ENCODE peak calls at places on chromosomes 3 and 15, in six cellular contexts. O, G, N, I, P and J are unnamed samples.

GRCh38 chr3:115885621-115886020 is 262.3 kb downstream of the GAP43 start:
- DNase-seq in G (no peak), P (no peak), N (no peak), I (no peak), O (no peak), J (no peak)

GRCh38 chr15:89206908-89207331 is 14.5 kb downstream of the RLBP1 start:
- DNase-seq in I (peak), G (no peak), O (peak), N (peak), P (peak), J (peak)

GRCh38 chr3:122403489-122403888 is 12.4 kb downstream of the WDR5B start:
- DNase-seq in O (no peak), P (no peak), G (no peak), N (no peak), I (no peak), J (no peak)

GRCh38 chr15:56672721-56673120 is 60.6 kb downstream of the ZNF280D start:
- DNase-seq in I (no peak), G (no peak), O (no peak), N (no peak), P (no peak), J (no peak)

GRCh38 chr15:90126457-90127435 is 24.5 kb upstream of the IDH2 start:
- DNase-seq in I (no peak), G (no peak), O (no peak), N (no peak), P (no peak), J (no peak)

GRCh38 chr15:69685524-69686452 is 233.2 kb downstream of the RPLP1 start:
- DNase-seq in I (no peak), O (no peak), N (no peak), P (no peak), G (peak), J (no peak)

GRCh38 chr3:101310580-101311375 is 9.6 kb downstream of the IMPG2 start:
- DNase-seq in N (no peak), P (no peak), I (no peak), G (no peak), O (no peak), J (no peak)

GRCh38 chr3:41118461-41119385 is 80.6 kb upstream of the CTNNB1 start:
- DNase-seq in N (peak), P (no peak), O (no peak), G (no peak), I (no peak), J (no peak)

GRCh38 chr15:40925863-40926658 is 3.1 kb upstream of the DLL4 start:
- DNase-seq in I (no peak), O (peak), P (no peak), G (no peak), N (peak), J (peak)